ENCODE peak calls at places on chromosome 11, in five cellular contexts. H is fibroblast of mammary gland; P is AG08395; F is iris pigment epithelial cell; T is activated naive CD8-positive, alpha-beta T cell treated with anti-CD3 and anti-CD28 coated beads, Interleukin-2, amount 50 U/mL, for 24 hours. S is an unnamed sample.

GRCh38 chr11:131279685-131280084 is 90.7 kb upstream of the NTM start:
- DNase-seq in H (peak; percentile 7), P (no peak), F (no peak), T (no peak), S (no peak)

GRCh38 chr11:64762916-64763803 is 3.4 kb upstream of the PYGM start:
- DNase-seq in H (peak; percentile 54), P (no peak), F (peak; percentile 82), T (no peak), S (peak; percentile 71)

GRCh38 chr11:96293583-96293982 is 49.4 kb downstream of the MAML2 start:
- DNase-seq in H (peak; percentile 39), P (peak; percentile 9), F (peak; percentile 52), T (no peak), S (no peak)

GRCh38 chr11:66904055-66904454 is 47.2 kb downstream of the LRFN4 start:
- DNase-seq in H (peak; percentile 49), P (no peak), F (no peak), T (no peak), S (no peak)

GRCh38 chr11:122105009-122105828 is 10.8 kb downstream of the BLID start:
- DNase-seq in H (no peak), P (no peak), F (peak; percentile 50), T (no peak), S (no peak)

GRCh38 chr11:114110948-114111347 is 51.4 kb downstream of the ZBTB16 start:
- DNase-seq in H (peak; percentile 76), P (no peak), F (no peak), T (no peak), S (no peak)

GRCh38 chr11:102225689-102226562 is 91.4 kb upstream of the BIRC3 start:
- DNase-seq in H (peak; percentile 96), P (peak; percentile 80), F (peak; percentile 97), T (no peak), S (peak; percentile 91)

GRCh38 chr11:115892016-115892415 is 387.8 kb upstream of the CADM1 start:
- DNase-seq in H (no peak), P (no peak), F (no peak), T (no peak), S (peak; percentile 87)

GRCh38 chr11:124256076-124256475 is at the start of gene OR8G5:
- DNase-seq in H (no peak), P (no peak), F (no peak), T (no peak), S (no peak)

GRCh38 chr11:78229106-78229505 is 40.4 kb downstream of the USP35 start:
- DNase-seq in H (no peak), P (no peak), F (no peak), T (no peak), S (no peak)

GRCh38 chr11:70758206-70758605 is 359.9 kb downstream of the CTTN start:
- DNase-seq in H (no peak), P (no peak), F (no peak), T (no peak), S (no peak)

GRCh38 chr11:68776442-68777235 is 25.3 kb upstream of the TESMIN start:
- DNase-seq in H (no peak), P (no peak), F (no peak), T (no peak), S (no peak)

GRCh38 chr11:106585061-106585460 is 433.2 kb downstream of the GUCY1A2 start:
- DNase-seq in H (peak; percentile 59), P (peak; percentile 47), F (peak; percentile 55), T (no peak), S (peak; percentile 12)

GRCh38 chr11:65056999-65057398 is 1.4 kb downstream of the NAALADL1 start:
- DNase-seq in H (no peak), P (no peak), F (no peak), T (no peak), S (no peak)

GRCh38 chr11:65903068-65903481 is 2.9 kb upstream of the FOSL1 start:
- DNase-seq in H (peak; percentile 89), P (peak; percentile 91), F (peak; percentile 74), T (no peak), S (peak; percentile 95)

GRCh38 chr11:120432056-120433018 is 79.2 kb upstream of the GRIK4 start:
- DNase-seq in H (peak; percentile 99), P (peak; percentile 91), F (peak; percentile 99), T (peak; percentile 20), S (peak; percentile 96)

GRCh38 chr11:66933508-66933907 is 24.7 kb downstream of the PC start:
- DNase-seq in H (no peak), P (peak; percentile 20), F (no peak), T (no peak), S (no peak)

GRCh38 chr11:68447015-68447801 is 13.3 kb upstream of the PPP6R3 start:
- DNase-seq in H (peak; percentile 66), P (peak; percentile 88), F (peak; percentile 61), T (peak; percentile 79), S (peak; percentile 33)

GRCh38 chr11:90555477-90555876 is 332.6 kb upstream of the CHORDC1 start:
- DNase-seq in H (no peak), P (no peak), F (no peak), T (no peak), S (no peak)

GRCh38 chr11:33368931-33369330 is 111.8 kb downstream of the HIPK3 start:
- DNase-seq in H (no peak), P (no peak), F (no peak), T (no peak), S (no peak)

GRCh38 chr11:59615132-59615636 is 390 bp downstream of the OSBP start:
- DNase-seq in H (no peak), P (no peak), F (no peak), T (peak; percentile 50), S (no peak)

S was measured in RCC 7860.